ENCODE peak calls at places on chromosomes 1 and 21, in nine cellular contexts. N is HS-5; H is AG09319; D is activated naive CD4-positive, alpha-beta T cell; X is pancreas; E is stimulated activated CD4-positive, alpha-beta T cell treated with anti-CD3 and anti-CD28 coated beads, Interleukin-15, amount 100 ng/mL, for 1 hour; U is NCI-H1694; S is endothelial cell; R is AG04449. W is an unnamed sample.

GRCh38 chr1:43044572-43045361 is 86.1 kb upstream of the SLC2A1 start:
- DNase-seq in N (no peak), H (no peak), D (no peak), X (no peak), E (no peak), U (no peak), S (no peak), R (no peak), W (no peak)

GRCh38 chr1:91124989-91125417 is 103.2 kb upstream of the ZNF644 start:
- DNase-seq in N (no peak), H (no peak), D (no peak), X (no peak), E (no peak), U (no peak), S (no peak), R (no peak), W (no peak)

GRCh38 chr1:145992958-145993617 is 3.3 kb downstream of the TXNIP start:
- DNase-seq in N (no peak), H (no peak), D (no peak), X (no peak), E (no peak), U (no peak), S (no peak), R (no peak), W (no peak)

GRCh38 chr1:55334797-55335196 is 119.6 kb upstream of the USP24 start:
- DNase-seq in N (no peak), H (no peak), D (no peak), X (no peak), E (no peak), U (no peak), S (no peak), R (no peak), W (no peak)

GRCh38 chr1:183604048-183604808 is 14.0 kb upstream of the NCF2 start:
- DNase-seq in N (no peak), H (peak; percentile 66), D (no peak), X (no peak), E (no peak), U (no peak), S (no peak), R (peak; percentile 52), W (peak; percentile 83)

GRCh38 chr21:28485301-28486022 is 507.2 kb downstream of the LTN1 start:
- DNase-seq in N (peak; percentile 64), H (no peak), D (no peak), X (no peak), E (no peak), U (no peak), S (no peak), R (peak; percentile 56), W (peak; percentile 2)

GRCh38 chr1:75855010-75855409 is 58.3 kb downstream of the MSH4 start:
- DNase-seq in N (peak; percentile 33), H (peak; percentile 31), D (no peak), X (no peak), E (no peak), U (no peak), S (no peak), R (no peak), W (no peak)

GRCh38 chr1:167544447-167544846 is 9.1 kb downstream of the CREG1 start:
- DNase-seq in N (no peak), H (no peak), D (no peak), X (no peak), E (no peak), U (no peak), S (no peak), R (no peak), W (no peak)

GRCh38 chr1:53328009-53328489 is at the start of gene LRP8:
- DNase-seq in N (no peak), H (no peak), D (peak; percentile 47), X (peak; percentile 60), E (peak; percentile 49), U (no peak), S (peak; percentile 66), R (no peak), W (peak; percentile 6)